ENCODE peak calls at places on chromosomes 2 and 18, in six cellular contexts. J, E, Y, C, F and D are unnamed samples.

GRCh38 chr18:56388571-56388970 is 249.8 kb downstream of the TXNL1 start:
- DNase-seq in E (no peak), Y (no peak), C (no peak), J (no peak), F (no peak), D (no peak)

GRCh38 chr2:138871312-138871711 is 91.1 kb upstream of the NXPH2 start:
- DNase-seq in C (no peak), J (no peak), F (no peak), E (no peak), Y (no peak), D (no peak)

GRCh38 chr18:58297198-58297597 is 253.2 kb downstream of the NEDD4L start:
- DNase-seq in C (no peak), E (no peak), Y (peak; percentile 43), J (peak; percentile 19), F (no peak), D (peak; percentile 74)

GRCh38 chr2:80256396-80257167 is 48.0 kb downstream of the LRRTM1 start:
- DNase-seq in J (peak; percentile 63), C (peak; percentile 33), Y (peak; percentile 40), E (peak; percentile 26), F (no peak), D (peak; percentile 27)

GRCh38 chr2:44945676-44946427 is 4.3 kb downstream of the SIX3 start:
- DNase-seq in E (no peak), F (no peak), C (peak; percentile 62), J (peak; percentile 89), Y (no peak), D (no peak)

GRCh38 chr2:215567504-215567903 is 131.6 kb upstream of the FN1 start:
- DNase-seq in F (no peak), C (no peak), Y (no peak), J (no peak), E (no peak), D (no peak)

GRCh38 chr2:60550151-60550983 is 3.1 kb downstream of the BCL11A start:
- DNase-seq in J (peak; percentile 97), E (no peak), F (peak; percentile 81), Y (peak; percentile 84), C (peak; percentile 84), D (peak; percentile 82)

GRCh38 chr18:59954746-59955145 is 55.0 kb downstream of the PMAIP1 start:
- DNase-seq in Y (peak; percentile 25), C (no peak), J (no peak), E (no peak), F (no peak), D (peak; percentile 77)

GRCh38 chr2:132651115-132652099 is 18.6 kb downstream of the LYPD1 start:
- DNase-seq in J (peak; percentile 65), Y (peak; percentile 54), F (no peak), C (peak; percentile 59), E (no peak), D (peak; percentile 71)

GRCh38 chr2:85996591-85996990 is 107.8 kb upstream of the ST3GAL5 start:
- DNase-seq in E (peak; percentile 31), J (peak; percentile 89), C (peak; percentile 14), F (no peak), Y (no peak), D (no peak)

GRCh38 chr2:216211141-216211540 is 102.0 kb downstream of the XRCC5 start:
- DNase-seq in F (no peak), J (peak; percentile 50), E (no peak), Y (peak; percentile 43), C (no peak), D (no peak)

GRCh38 chr2:30225131-30225762 is 6.1 kb upstream of the LBH start:
- DNase-seq in Y (peak; percentile 78), J (no peak), C (no peak), F (no peak), E (no peak), D (peak; percentile 87)

GRCh38 chr2:241499146-241499965 is 9.0 kb downstream of the STK25 start:
- DNase-seq in J (no peak), Y (no peak), E (no peak), F (no peak), C (no peak), D (no peak)

GRCh38 chr2:85598594-85599340 is 3.2 kb downstream of the RNF181 start:
- DNase-seq in E (no peak), F (no peak), C (no peak), J (no peak), Y (no peak), D (no peak)

GRCh38 chr2:165058471-165059265 is 103.3 kb upstream of the SLC38A11 start:
- DNase-seq in E (no peak), J (no peak), Y (no peak), C (no peak), F (no peak), D (no peak)

GRCh38 chr18:36809590-36810381 is 19.0 kb downstream of the TPGS2 start:
- DNase-seq in F (no peak), C (peak; percentile 47), J (peak; percentile 82), Y (peak; percentile 77), E (peak; percentile 61), D (peak; percentile 79)

GRCh38 chr18:24488824-24489493 is 28.5 kb downstream of the HRH4 start:
- DNase-seq in F (no peak), Y (peak; percentile 40), J (peak; percentile 45), C (no peak), E (peak; percentile 36), D (peak; percentile 41)

GRCh38 chr2:52956115-52956514 is 811.5 kb upstream of the CHAC2 start:
- DNase-seq in J (no peak), E (no peak), Y (no peak), C (no peak), F (no peak), D (no peak)
- H3K4me1 ChIP-seq in J (no peaks in the 10 kb centered on the region), E (peaks cover 1% of the 10 kb centered on the region), Y (no peaks in the 10 kb centered on the region), C (no peaks in the 10 kb centered on the region), F (no peaks in the 10 kb centered on the region), D (no peaks in the 10 kb centered on the region)

DNA sequence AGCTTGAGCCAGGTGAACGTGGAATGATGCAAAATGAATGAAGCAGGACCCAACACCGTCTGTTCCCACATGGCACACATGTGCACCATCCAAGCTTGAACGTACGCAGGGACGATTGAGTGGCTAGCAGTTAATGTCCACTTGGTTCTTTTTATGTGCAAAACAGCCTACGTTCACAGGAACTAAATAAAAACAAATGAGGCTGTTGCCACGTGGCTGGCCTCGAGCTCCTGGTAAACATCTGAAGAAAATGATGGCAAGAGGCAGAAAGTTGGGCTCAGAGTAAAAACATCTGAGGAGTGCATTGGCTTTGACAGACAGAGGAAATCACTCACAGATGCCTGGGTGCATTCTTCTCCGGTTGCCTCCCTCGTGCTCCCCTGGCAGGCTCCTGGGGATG is 177.8 kb downstream of the NRP2 start:
- DNase-seq in F (no peak), J (no peak), C (no peak), E (no peak), Y (no peak), D (no peak)
- H2BK15ac ChIP-seq in F (no peak overlapping the region), J (no peak overlapping the region), C (no peak overlapping the region), E (no peak overlapping the region), Y (no peak overlapping the region), D (no peak overlapping the region)

GRCh38 chr2:119713819-119714490 is 35.0 kb downstream of the TMEM177 start:
- DNase-seq in E (no peak), C (no peak), F (no peak), Y (no peak), J (no peak), D (no peak)

GRCh38 chr2:119712571-119712970 is 33.6 kb downstream of the TMEM177 start:
- DNase-seq in C (no peak), Y (no peak), F (no peak), J (no peak), E (no peak), D (no peak)

GRCh38 chr2:119711352-119711751 is 32.4 kb downstream of the TMEM177 start:
- DNase-seq in E (no peak), F (no peak), C (no peak), Y (no peak), J (no peak), D (no peak)

GRCh38 chr2:119707117-119708087 is 28.4 kb downstream of the TMEM177 start:
- DNase-seq in J (no peak), F (no peak), E (no peak), Y (no peak), C (no peak), D (no peak)

DNA sequence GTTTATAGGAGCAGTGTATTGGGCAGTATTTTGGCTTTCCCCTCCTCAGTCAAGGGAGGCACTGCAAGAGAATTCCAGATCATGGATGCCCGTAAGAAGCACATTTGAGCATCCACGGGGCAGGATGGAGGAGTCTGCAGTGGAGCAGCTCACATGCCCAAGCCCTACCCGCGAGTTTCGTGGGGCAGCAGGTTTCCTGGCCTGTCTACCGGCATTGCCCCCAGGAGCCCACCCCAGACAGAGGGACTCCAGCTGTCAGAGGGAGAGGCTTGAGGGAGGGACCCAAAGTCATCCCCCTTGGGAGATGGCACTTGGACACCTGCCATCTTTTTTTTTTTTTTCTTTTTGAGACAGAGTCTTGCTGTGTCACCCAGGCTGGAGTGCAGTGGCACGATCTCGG is 31.3 kb downstream of the TMEM177 start:
- DNase-seq in Y (no peak), J (no peak), F (no peak), E (no peak), C (no peak), D (no peak)
- H3K4me2 ChIP-seq in Y (no peak overlapping the region), J (no peak overlapping the region), F (no peak overlapping the region), E (no peak overlapping the region), C (no peak overlapping the region), D (no peak overlapping the region)

DNA sequence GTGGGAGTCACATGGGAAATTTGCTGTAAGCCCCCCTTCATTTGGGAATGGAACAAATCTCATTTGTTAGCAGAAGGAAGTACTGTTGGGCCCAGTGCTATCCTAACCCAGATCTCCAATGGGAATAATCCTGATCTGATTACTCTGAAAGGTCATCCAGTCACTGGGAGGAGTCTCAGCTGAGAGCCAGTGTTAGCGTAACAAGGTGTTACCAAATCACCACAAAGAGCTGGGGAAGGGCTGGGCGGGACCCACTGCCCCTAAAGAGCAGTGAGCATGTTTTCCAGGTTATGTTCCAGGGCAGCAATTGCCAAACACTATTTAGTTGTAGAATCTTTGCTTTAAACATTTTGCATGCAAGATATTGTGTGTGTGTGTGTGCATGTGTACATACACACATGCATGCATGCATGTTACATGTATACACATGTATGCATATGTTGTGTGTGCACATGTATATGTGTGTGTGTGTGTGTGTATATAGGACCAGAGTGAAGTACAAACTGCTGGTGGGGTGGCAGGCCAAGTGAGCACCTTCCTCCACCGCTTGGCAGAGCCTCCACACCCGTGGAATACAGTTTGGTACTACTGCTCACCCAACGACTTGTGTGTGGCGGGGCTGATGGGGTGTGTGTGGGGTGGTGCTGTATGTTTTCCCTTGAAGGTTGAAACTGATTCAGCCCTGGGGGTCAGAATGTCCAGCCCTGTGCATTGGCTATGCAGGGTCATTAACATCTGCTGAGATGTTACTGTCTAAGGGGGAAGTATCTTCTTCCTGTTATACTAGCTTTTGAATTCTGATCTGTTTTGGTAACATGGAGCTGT is 15.2 kb downstream of the INPP5D start:
- DNase-seq in F (no peak), E (no peak), J (no peak), Y (no peak), C (no peak), D (no peak)
- H3K4me1 ChIP-seq in F (peaks cover 9% of the 10 kb centered on the region), E (peaks cover 12% of the 10 kb centered on the region), J (peaks cover 2% of the 10 kb centered on the region), Y (no peaks in the 10 kb centered on the region), C (peaks cover 4% of the 10 kb centered on the region), D (no peaks in the 10 kb centered on the region)

DNA sequence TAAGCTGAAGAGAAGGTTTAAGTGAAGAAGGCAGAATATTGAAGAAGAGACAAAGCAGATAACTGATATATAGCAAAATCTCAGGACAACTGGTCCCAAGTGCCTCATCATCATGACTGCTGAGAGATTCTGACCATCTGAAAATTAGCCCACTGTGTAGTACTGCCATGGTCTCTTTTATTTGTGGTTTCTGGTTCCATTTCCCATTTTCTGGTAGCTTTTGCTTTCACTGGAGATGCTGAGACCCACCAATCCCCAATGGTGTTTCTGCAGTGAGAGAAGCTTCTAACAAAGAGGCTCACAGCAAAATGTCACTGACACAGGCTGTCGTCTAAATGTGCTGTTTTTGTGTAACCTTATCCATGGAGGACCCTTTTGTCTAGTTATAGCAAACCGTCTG is 79.5 kb downstream of the TMEM163 start:
- DNase-seq in F (no peak), E (no peak), C (no peak), J (no peak), Y (no peak), D (no peak)
- H2BK15ac ChIP-seq in F (no peak overlapping the region), E (no peak overlapping the region), C (no peak overlapping the region), J (no peak overlapping the region), Y (no peak overlapping the region), D (no peak overlapping the region)

GRCh38 chr18:79975043-79975442 is 10.6 kb downstream of the HSBP1L1 start:
- DNase-seq in Y (no peak), F (no peak), J (no peak), C (no peak), E (no peak), D (no peak)
- H3K4me2 ChIP-seq in Y (no peak overlapping the region), F (no peak overlapping the region), J (no peak overlapping the region), C (no peak overlapping the region), E (no peak overlapping the region), D (no peak overlapping the region)